ENCODE peak calls at places on chromosomes 5 and 9, in eight cellular contexts. P, H, C, G, L, T, M and W are unnamed samples.

GRCh38 chr5:173736923-173737412 is 120.5 kb upstream of the BOD1 start:
- DNase-seq in P (no peak), H (no peak), L (no peak), M (no peak), C (no peak), T (no peak), G (no peak), W (peak)

GRCh38 chr5:176876506-176877431 is 22.4 kb downstream of the HK3 start:
- DNase-seq in T (no peak), H (no peak), G (no peak), L (no peak), P (no peak), C (no peak), M (no peak), W (no peak)

GRCh38 chr5:2212481-2212880 is 329.8 kb upstream of the IRX4 start:
- DNase-seq in G (no peak), H (no peak), T (no peak), P (no peak), M (no peak), C (no peak), L (no peak), W (no peak)

GRCh38 chr9:74777136-74777879 is 110.4 kb downstream of the TRPM6 start:
- DNase-seq in T (peak), M (peak), C (peak), H (peak), G (peak), P (peak), L (peak), W (no peak)

GRCh38 chr5:98929982-98930355 is 1.2 kb upstream of the CHD1 start:
- DNase-seq in L (no peak), G (no peak), P (no peak), M (no peak), T (no peak), H (no peak), C (no peak), W (no peak)

GRCh38 chr9:136902259-136902821 is 16.0 kb downstream of the TRAF2 start:
- DNase-seq in T (no peak), H (peak), P (no peak), G (peak), M (peak), L (no peak), C (peak), W (peak)

GRCh38 chr9:136686794-136687711 is at the start of gene AGPAT2:
- DNase-seq in L (no peak), P (peak), M (peak), T (peak), G (peak), H (peak), C (peak), W (peak)

GRCh38 chr5:83919071-83920041 is 198.7 kb upstream of the HAPLN1 start:
- DNase-seq in C (no peak), G (peak), H (no peak), P (peak), T (no peak), L (no peak), M (no peak), W (no peak)

GRCh38 chr5:40755093-40755406 is 711 bp downstream of the TTC33 start:
- DNase-seq in H (peak), M (peak), L (peak), C (peak), P (peak), T (peak), G (peak), W (no peak)

GRCh38 chr5:181051841-181052525 is 11.9 kb downstream of the BTNL9 start:
- DNase-seq in M (no peak), L (no peak), C (no peak), T (no peak), P (no peak), G (no peak), H (peak), W (no peak)

GRCh38 chr5:122385786-122386185 is 73.7 kb downstream of the SNCAIP start:
- DNase-seq in T (no peak), H (no peak), L (no peak), C (no peak), M (no peak), G (no peak), P (no peak), W (no peak)